ENCODE peak calls at places on chromosomes 6 and 20, in six cellular contexts. Y is central memory CD4-positive, alpha-beta T cell; C is stimulated activated CD4-positive, alpha-beta T cell treated with anti-CD3 and anti-CD28 coated beads, TNF-alpha, amount 100 ng/mL, for 48 hours; H is thoracic aorta; V is mesothelial cell of epicardium; P is SK-N-DZ. D is an unnamed sample.

GRCh38 chr6:37920667-37921066 is 101.1 kb downstream of the ZFAND3 start:
- DNase-seq in P (no peak), V (no peak), Y (no peak), H (no peak), C (no peak), D (no peak)

GRCh38 chr6:152946484-152946883 is 36.4 kb downstream of the FBXO5 start:
- DNase-seq in H (no peak), C (no peak), Y (no peak), V (no peak), P (no peak), D (no peak)

GRCh38 chr6:16141514-16141913 is 12.6 kb downstream of the MYLIP start:
- DNase-seq in Y (no peak), C (no peak), H (no peak), V (no peak), P (no peak), D (no peak)

GRCh38 chr6:3769610-3770009 is 18.1 kb upstream of the PXDC1 start:
- DNase-seq in P (no peak), Y (no peak), C (no peak), V (no peak), H (no peak), D (no peak)

GRCh38 chr20:17806739-17807441 is 107.1 kb downstream of the BANF2 start:
- DNase-seq in P (no peak), Y (no peak), V (peak), C (no peak), H (no peak), D (peak)

GRCh38 chr6:116152620-116153019 is 26.7 kb upstream of the COL10A1 start:
- DNase-seq in Y (no peak), C (no peak), V (no peak), P (no peak), H (no peak), D (no peak)

GRCh38 chr20:64036346-64037198 is 590 bp downstream of the C20orf204 start:
- DNase-seq in V (no peak), H (no peak), Y (no peak), P (peak), C (no peak), D (no peak)

GRCh38 chr6:168027521-168027920 is 30.1 kb downstream of the KIF25 start:
- DNase-seq in P (no peak), V (no peak), C (no peak), Y (no peak), H (no peak), D (no peak)

GRCh38 chr6:126701799-126702198 is 361.9 kb downstream of the CENPW start:
- DNase-seq in H (no peak), P (no peak), Y (no peak), V (no peak), C (no peak), D (no peak)

D was measured in BE2C.